ENCODE peak calls at places on chromosomes 1 and 21, in four cellular contexts. One of them, this sample, is unnamed.

GRCh38 chr1:21050031-21050430 is 126.7 kb downstream of the EIF4G3 start:
- DNase-seq in K562: no peak
- DNase-seq in GM12878: no peak
- DNase-seq in HL-60: no peak
- DNase-seq in this sample: no peak

GRCh38 chr1:100414693-100415092 is 62.4 kb downstream of the CDC14A start:
- DNase-seq in K562: no peak
- DNase-seq in GM12878: no peak
- DNase-seq in HL-60: no peak
- DNase-seq in this sample: no peak

GRCh38 chr1:10687782-10688408 is 108.6 kb downstream of the CASZ1 start:
- DNase-seq in HL-60: no peak
- DNase-seq in GM12878: no peak
- DNase-seq in K562: no peak
- DNase-seq in this sample: no peak

GRCh38 chr1:112852276-112852675 is 103.7 kb downstream of the SLC16A1 start:
- DNase-seq in K562: no peak
- DNase-seq in HL-60: no peak
- DNase-seq in GM12878: no peak
- DNase-seq in this sample: no peak

GRCh38 chr1:75430526-75430925 is 180.4 kb downstream of the SLC44A5 start:
- DNase-seq in K562: no peak
- DNase-seq in HL-60: no peak
- DNase-seq in GM12878: no peak
- DNase-seq in this sample: no peak

GRCh38 chr1:6245869-6246496 is 2.0 kb downstream of the HES3 start:
- DNase-seq in K562: peak
- DNase-seq in HL-60: no peak
- DNase-seq in GM12878: no peak
- DNase-seq in this sample: no peak

GRCh38 chr21:25624511-25624910 is 14.5 kb upstream of the JAM2 start:
- DNase-seq in HL-60: no peak
- DNase-seq in K562: no peak
- DNase-seq in GM12878: no peak
- DNase-seq in this sample: no peak

GRCh38 chr1:204130178-204130577 is 21.7 kb downstream of the ETNK2 start:
- DNase-seq in HL-60: no peak
- DNase-seq in K562: no peak
- DNase-seq in GM12878: no peak
- DNase-seq in this sample: no peak

GRCh38 chr21:45613396-45613795 is 30.1 kb upstream of the PCBP3 start:
- DNase-seq in GM12878: no peak
- DNase-seq in HL-60: no peak
- DNase-seq in K562: no peak
- DNase-seq in this sample: no peak

GRCh38 chr1:79082233-79082632 is 75.7 kb upstream of the ADGRL4 start:
- DNase-seq in GM12878: no peak
- DNase-seq in HL-60: no peak
- DNase-seq in K562: no peak
- DNase-seq in this sample: no peak

GRCh38 chr1:23772049-23772853 is 6.0 kb upstream of the PITHD1 start:
- DNase-seq in K562: peak
- DNase-seq in HL-60: peak
- DNase-seq in GM12878: peak
- DNase-seq in this sample: peak

GRCh38 chr21:29302340-29302991 is 3.7 kb downstream of the BACH1 start:
- DNase-seq in K562: no peak
- DNase-seq in HL-60: peak
- DNase-seq in GM12878: no peak
- DNase-seq in this sample: no peak

GRCh38 chr21:45557611-45558043 is 15.4 kb upstream of the SLC19A1 start:
- DNase-seq in HL-60: no peak
- DNase-seq in GM12878: no peak
- DNase-seq in K562: no peak
- DNase-seq in this sample: no peak

GRCh38 chr1:9167638-9168037 is 38.7 kb upstream of the GPR157 start:
- DNase-seq in K562: no peak
- DNase-seq in GM12878: no peak
- DNase-seq in HL-60: no peak
- DNase-seq in this sample: no peak

GRCh38 chr1:225451840-225452515 is 24.1 kb upstream of the LBR start:
- DNase-seq in HL-60: no peak
- DNase-seq in GM12878: no peak
- DNase-seq in K562: no peak
- DNase-seq in this sample: no peak

GRCh38 chr1:223137402-223138100 is 5.5 kb downstream of the TLR5 start:
- DNase-seq in GM12878: no peak
- DNase-seq in K562: no peak
- DNase-seq in HL-60: peak
- DNase-seq in this sample: no peak

GRCh38 chr1:152461544-152461943 is 47.5 kb upstream of the CRNN start:
- DNase-seq in GM12878: no peak
- DNase-seq in HL-60: peak
- DNase-seq in K562: peak
- DNase-seq in this sample: no peak

GRCh38 chr1:8133657-8134430 is 107.7 kb upstream of the ERRFI1 start:
- DNase-seq in HL-60: no peak
- DNase-seq in GM12878: no peak
- DNase-seq in K562: no peak
- DNase-seq in this sample: no peak

GRCh38 chr1:231590453-231591198 is 36.0 kb upstream of the DISC1 start:
- DNase-seq in GM12878: no peak
- DNase-seq in K562: peak
- DNase-seq in HL-60: peak
- DNase-seq in this sample: no peak

GRCh38 chr1:58907398-58907797 is 123.6 kb upstream of the JUN start:
- DNase-seq in GM12878: no peak
- DNase-seq in HL-60: peak
- DNase-seq in K562: no peak
- DNase-seq in this sample: no peak

GRCh38 chr21:42463861-42464515 is 32.0 kb downstream of the RSPH1 start:
- DNase-seq in GM12878: no peak
- DNase-seq in K562: peak
- DNase-seq in HL-60: peak
- DNase-seq in this sample: no peak

GRCh38 chr1:47875831-47876586 is 121.2 kb downstream of the TRABD2B start:
- DNase-seq in HL-60: no peak
- DNase-seq in K562: no peak
- DNase-seq in GM12878: peak
- DNase-seq in this sample: no peak

GRCh38 chr1:224433041-224433670 is 1.4 kb downstream of the WDR26 start:
- DNase-seq in K562: peak
- DNase-seq in GM12878: no peak
- DNase-seq in HL-60: peak
- DNase-seq in this sample: no peak

GRCh38 chr21:26451014-26451740 is 121.9 kb downstream of the CYYR1 start:
- DNase-seq in K562: no peak
- DNase-seq in HL-60: no peak
- DNase-seq in GM12878: no peak
- DNase-seq in this sample: no peak

GRCh38 chr1:244052011-244052727 is 1.1 kb downstream of the ZBTB18 start:
- DNase-seq in K562: no peak
- DNase-seq in GM12878: no peak
- DNase-seq in HL-60: no peak
- DNase-seq in this sample: no peak

GRCh38 chr1:151372411-151372934 is at the start of gene SELENBP1:
- DNase-seq in HL-60: no peak
- DNase-seq in K562: peak
- DNase-seq in GM12878: no peak
- DNase-seq in this sample: no peak

GRCh38 chr1:89971600-89971999 is 23.3 kb upstream of the ZNF326 start:
- DNase-seq in K562: no peak
- DNase-seq in GM12878: no peak
- DNase-seq in HL-60: no peak
- DNase-seq in this sample: no peak

GRCh38 chr1:37146071-37146470 is 111.8 kb upstream of the GRIK3 start:
- DNase-seq in GM12878: no peak
- DNase-seq in K562: no peak
- DNase-seq in HL-60: no peak
- DNase-seq in this sample: no peak

GRCh38 chr21:34761758-34762330 is 93.0 kb downstream of the CLIC6 start:
- DNase-seq in HL-60: no peak
- DNase-seq in GM12878: no peak
- DNase-seq in K562: no peak
- DNase-seq in this sample: no peak

GRCh38 chr1:156661932-156662587 is 15.1 kb downstream of the NES start:
- DNase-seq in GM12878: no peak
- DNase-seq in HL-60: peak
- DNase-seq in K562: no peak
- DNase-seq in this sample: no peak

GRCh38 chr1:206684478-206685255 is at the start of gene MAPKAPK2:
- DNase-seq in GM12878: no peak
- DNase-seq in HL-60: peak
- DNase-seq in K562: peak
- DNase-seq in this sample: peak

DNA sequence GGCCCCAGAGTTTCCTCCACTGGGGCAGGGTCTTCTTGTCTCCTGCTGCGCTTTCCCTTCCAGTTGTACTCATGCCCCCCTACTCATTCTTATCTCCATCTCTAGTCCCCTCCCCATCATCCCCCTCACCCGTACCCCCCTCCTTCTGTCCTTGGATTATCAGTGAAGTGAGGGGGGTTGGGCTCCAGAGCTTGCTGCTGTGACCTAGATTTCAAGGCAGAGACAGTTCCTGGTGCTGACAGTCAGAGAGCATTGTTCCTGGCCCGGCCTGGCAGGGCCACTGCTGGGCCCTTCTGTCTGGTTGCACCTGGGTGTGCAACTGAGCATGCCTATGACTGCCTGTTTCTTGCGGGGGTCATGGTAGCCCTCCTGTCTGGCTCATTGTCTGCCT is 4.5 kb downstream of the PEA15 start:
- DNase-seq in K562: no peak
- DNase-seq in HL-60: no peak
- DNase-seq in GM12878: no peak
- DNase-seq in this sample: no peak
- TF ChIP-seq SPI1 in K562: no peak
- TF ChIP-seq SPI1 in HL-60: no peak
- TF ChIP-seq SPI1 in GM12878: no peak
- TF ChIP-seq SPI1 in this sample: no peak

GRCh38 chr1:210776722-210777121 is 357.2 kb downstream of the KCNH1 start:
- DNase-seq in GM12878: no peak
- DNase-seq in K562: no peak
- DNase-seq in HL-60: no peak
- DNase-seq in this sample: no peak
- TF ChIP-seq SPI1 in GM12878: no peak
- TF ChIP-seq SPI1 in K562: no peak
- TF ChIP-seq SPI1 in HL-60: no peak
- TF ChIP-seq SPI1 in this sample: no peak

GRCh38 chr1:39685071-39685470 is 6.2 kb downstream of the HPCAL4 start:
- DNase-seq in GM12878: no peak
- DNase-seq in HL-60: no peak
- DNase-seq in K562: no peak
- DNase-seq in this sample: no peak

GRCh38 chr1:39681294-39681693 is 9.4 kb upstream of the NT5C1A start:
- DNase-seq in K562: no peak
- DNase-seq in HL-60: no peak
- DNase-seq in GM12878: no peak
- DNase-seq in this sample: no peak

GRCh38 chr1:39681999-39682398 is 9.2 kb downstream of the HPCAL4 start:
- DNase-seq in HL-60: no peak
- DNase-seq in K562: no peak
- DNase-seq in GM12878: no peak
- DNase-seq in this sample: no peak

GRCh38 chr1:39684313-39684664 is 6.9 kb downstream of the HPCAL4 start:
- DNase-seq in K562: no peak
- DNase-seq in GM12878: no peak
- DNase-seq in HL-60: no peak
- DNase-seq in this sample: no peak

GRCh38 chr1:39683591-39684312 is 7.5 kb downstream of the HPCAL4 start:
- DNase-seq in GM12878: no peak
- DNase-seq in K562: no peak
- DNase-seq in HL-60: no peak
- DNase-seq in this sample: no peak
- TF ChIP-seq SPI1 in GM12878: no peak
- TF ChIP-seq SPI1 in K562: no peak
- TF ChIP-seq SPI1 in HL-60: no peak
- TF ChIP-seq SPI1 in this sample: no peak

GRCh38 chr1:3924871-3925655 is 25.0 kb upstream of the C1orf174 start:
- DNase-seq in K562: no peak
- DNase-seq in GM12878: no peak
- DNase-seq in HL-60: no peak
- DNase-seq in this sample: no peak
- TF ChIP-seq SPI1 in K562: no peak
- TF ChIP-seq SPI1 in GM12878: no peak
- TF ChIP-seq SPI1 in HL-60: no peak
- TF ChIP-seq SPI1 in this sample: no peak

DNA sequence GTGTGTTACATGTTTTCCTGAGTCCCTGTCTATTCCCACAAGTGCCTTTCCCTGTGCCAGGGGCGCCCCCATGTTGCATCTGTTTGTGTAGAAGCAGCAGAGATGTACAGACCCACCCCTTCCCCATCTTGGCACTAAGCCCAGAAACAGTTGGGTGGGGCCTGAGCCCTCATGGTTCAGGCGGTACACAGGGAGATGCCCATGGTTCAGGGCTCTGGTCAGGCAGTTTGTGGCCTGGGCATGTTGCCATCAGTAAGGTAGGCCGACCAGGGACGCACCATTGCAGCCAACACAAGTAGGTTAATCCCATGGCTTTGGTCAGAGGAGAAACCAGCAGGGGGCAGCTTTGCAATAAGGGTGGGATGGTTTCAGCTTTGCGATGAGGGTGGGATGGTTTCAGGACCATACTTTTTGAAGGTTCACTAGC is 914 bp upstream of the ADGRB2 start:
- DNase-seq in K562: peak
- DNase-seq in HL-60: peak
- DNase-seq in GM12878: no peak
- DNase-seq in this sample: no peak
- TF ChIP-seq SPI1 in K562: no peak
- TF ChIP-seq SPI1 in HL-60: no peak
- TF ChIP-seq SPI1 in GM12878: no peak
- TF ChIP-seq SPI1 in this sample: no peak